ENCODE peak calls at places on chromosomes 4 and X, in four cellular contexts. One of them, this sample, is unnamed.

GRCh38 chr4:40423735-40424134 is 88.6 kb downstream of the CHRNA9 start:
- DNase-seq in neural progenitor cell: no peak
- DNase-seq in psoas muscle: no peak
- DNase-seq in thoracic aorta: no peak
- DNase-seq in this sample: no peak

GRCh38 chr4:2069161-2069971 is 10.2 kb downstream of the NAT8L start:
- DNase-seq in neural progenitor cell: no peak
- DNase-seq in psoas muscle: no peak
- DNase-seq in thoracic aorta: no peak
- DNase-seq in this sample: no peak

GRCh38 chrX:110310896-110311295 is 7.0 kb downstream of the AMMECR1 start:
- DNase-seq in neural progenitor cell: no peak
- DNase-seq in psoas muscle: no peak
- DNase-seq in thoracic aorta: no peak
- DNase-seq in this sample: no peak

GRCh38 chr4:118834070-118834469 is 1.9 kb downstream of the SEC24D start:
- DNase-seq in neural progenitor cell: no peak
- DNase-seq in psoas muscle: no peak
- DNase-seq in thoracic aorta: no peak
- DNase-seq in this sample: no peak

GRCh38 chr4:86855572-86855971 is 6.4 kb upstream of the SLC10A6 start:
- DNase-seq in neural progenitor cell: no peak
- DNase-seq in psoas muscle: no peak
- DNase-seq in thoracic aorta: no peak
- DNase-seq in this sample: no peak

GRCh38 chr4:137359691-137360315 is 172.5 kb downstream of the PCDH18 start:
- DNase-seq in neural progenitor cell: no peak
- DNase-seq in psoas muscle: no peak
- DNase-seq in thoracic aorta: no peak
- DNase-seq in this sample: no peak

GRCh38 chr4:55216871-55217635 is 91.7 kb upstream of the KDR start:
- DNase-seq in neural progenitor cell: peak
- DNase-seq in psoas muscle: no peak
- DNase-seq in thoracic aorta: no peak
- DNase-seq in this sample: peak

GRCh38 chr4:137700072-137700471 is 167.8 kb upstream of the PCDH18 start:
- DNase-seq in neural progenitor cell: no peak
- DNase-seq in psoas muscle: no peak
- DNase-seq in thoracic aorta: no peak
- DNase-seq in this sample: no peak

GRCh38 chr4:8009710-8010534 is 70.3 kb upstream of the AFAP1 start:
- DNase-seq in neural progenitor cell: no peak
- DNase-seq in psoas muscle: no peak
- DNase-seq in thoracic aorta: no peak
- DNase-seq in this sample: no peak

GRCh38 chr4:26858947-26859401 is 1.7 kb upstream of the STIM2 start:
- DNase-seq in neural progenitor cell: no peak
- DNase-seq in psoas muscle: no peak
- DNase-seq in thoracic aorta: no peak
- DNase-seq in this sample: no peak

GRCh38 chrX:136839196-136839595 is 41.3 kb downstream of the RBMX start:
- DNase-seq in neural progenitor cell: no peak
- DNase-seq in psoas muscle: no peak
- DNase-seq in thoracic aorta: no peak
- DNase-seq in this sample: no peak

GRCh38 chr4:39237179-39237578 is 54.9 kb downstream of the WDR19 start:
- DNase-seq in neural progenitor cell: no peak
- DNase-seq in psoas muscle: no peak
- DNase-seq in thoracic aorta: no peak
- DNase-seq in this sample: no peak

GRCh38 chr4:37389967-37390580 is 145.5 kb downstream of the NWD2 start:
- DNase-seq in neural progenitor cell: peak
- DNase-seq in psoas muscle: no peak
- DNase-seq in thoracic aorta: no peak
- DNase-seq in this sample: peak
- TF ChIP-seq CTCF in neural progenitor cell: peak
- TF ChIP-seq CTCF in psoas muscle: peak
- TF ChIP-seq CTCF in thoracic aorta: peak
- TF ChIP-seq CTCF in this sample: peak

GRCh38 chr4:146342600-146343192 is 128.4 kb downstream of the REELD1 start:
- DNase-seq in neural progenitor cell: peak
- DNase-seq in psoas muscle: no peak
- DNase-seq in thoracic aorta: no peak
- DNase-seq in this sample: peak
- TF ChIP-seq CTCF in neural progenitor cell: peak
- TF ChIP-seq CTCF in psoas muscle: peak
- TF ChIP-seq CTCF in thoracic aorta: peak
- TF ChIP-seq CTCF in this sample: peak

GRCh38 chr4:78954048-78954666 is 14.9 kb upstream of the PAQR3 start:
- DNase-seq in neural progenitor cell: peak
- DNase-seq in psoas muscle: no peak
- DNase-seq in thoracic aorta: no peak
- DNase-seq in this sample: peak
- TF ChIP-seq CTCF in neural progenitor cell: peak
- TF ChIP-seq CTCF in psoas muscle: no peak
- TF ChIP-seq CTCF in thoracic aorta: peak
- TF ChIP-seq CTCF in this sample: peak

DNA sequence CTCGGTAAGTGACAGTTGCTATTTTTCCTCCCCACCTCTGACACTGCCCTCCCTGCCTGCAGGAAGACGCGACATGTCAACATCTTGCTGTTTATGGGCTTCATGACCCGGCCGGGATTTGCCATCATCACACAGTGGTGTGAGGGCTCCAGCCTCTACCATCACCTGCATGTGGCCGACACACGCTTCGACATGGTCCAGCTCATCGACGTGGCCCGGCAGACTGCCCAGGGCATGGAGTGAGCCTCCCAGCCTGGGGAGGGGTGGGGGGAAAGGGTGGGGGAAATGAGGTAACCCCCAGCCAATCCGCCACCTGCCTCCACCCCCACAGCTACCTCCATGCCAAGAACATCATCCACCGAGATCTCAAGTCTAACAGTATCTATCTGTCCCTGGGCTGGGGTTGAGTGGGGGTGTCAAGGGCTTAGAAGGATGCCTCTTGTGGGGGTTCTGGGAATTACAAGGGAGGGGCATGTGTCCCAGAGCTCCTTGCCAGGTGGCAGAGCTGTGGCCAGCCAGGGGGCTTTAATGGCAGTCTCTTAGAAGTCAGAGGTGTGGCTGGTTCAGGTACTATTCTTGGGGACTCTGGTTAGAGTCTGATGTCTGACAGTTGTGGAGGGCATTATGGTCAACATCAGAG is 7.8 kb downstream of the ARAF start:
- DNase-seq in neural progenitor cell: peak
- DNase-seq in psoas muscle: no peak
- DNase-seq in thoracic aorta: no peak
- DNase-seq in this sample: peak
- TF ChIP-seq CTCF in neural progenitor cell: peak
- TF ChIP-seq CTCF in psoas muscle: peak
- TF ChIP-seq CTCF in thoracic aorta: peak
- TF ChIP-seq CTCF in this sample: peak